ENCODE peak calls at places on chromosomes 12 and 14, in seven cellular contexts. M is K562, J is T47D, T is HCT116, O is SK-N-SH, Y is HepG2, G is H1. X is an unnamed sample.

GRCh38 chr12:100138048-100138907 is 4.4 kb downstream of the BLTP3B start:
- DNase-seq in M (peak), J (peak), T (no peak), O (no peak), Y (no peak), G (no peak), X (no peak)

GRCh38 chr14:93965287-93965821 is 11.0 kb downstream of the ASB2 start:
- DNase-seq in M (no peak), J (no peak), T (no peak), O (no peak), Y (peak), G (no peak), X (no peak)

GRCh38 chr12:52285172-52285745 is 6.1 kb downstream of the KRT81 start:
- DNase-seq in M (no peak), J (no peak), T (no peak), O (no peak), Y (no peak), G (no peak), X (no peak)

GRCh38 chr12:112971248-112971647 is 7.1 kb upstream of the OAS2 start:
- DNase-seq in M (no peak), J (no peak), T (no peak), O (peak), Y (no peak), G (no peak), X (no peak)

GRCh38 chr12:130748786-130749185 is 32.7 kb upstream of the RIMBP2 start:
- DNase-seq in M (no peak), J (peak), T (no peak), O (no peak), Y (no peak), G (no peak), X (no peak)

GRCh38 chr14:95011449-95012020 is 145.8 kb downstream of the DICER1 start:
- DNase-seq in M (no peak), J (no peak), T (no peak), O (no peak), Y (no peak), G (no peak), X (no peak)

GRCh38 chr12:113254298-113254697 is 33.0 kb downstream of the TPCN1 start:
- DNase-seq in M (no peak), J (no peak), T (no peak), O (no peak), Y (no peak), G (no peak), X (no peak)

GRCh38 chr14:36163451-36163850 is 13.1 kb downstream of the PTCSC3 start:
- DNase-seq in M (no peak), J (no peak), T (no peak), O (no peak), Y (no peak), G (no peak), X (no peak)

GRCh38 chr12:10272466-10272865 is 35.2 kb upstream of the KLRD1 start:
- DNase-seq in M (no peak), J (no peak), T (no peak), O (no peak), Y (no peak), G (no peak), X (no peak)

GRCh38 chr12:101490286-101490920 is 15.3 kb downstream of the SPIC start:
- DNase-seq in M (peak), J (peak), T (peak), O (no peak), Y (peak), G (peak), X (no peak)

GRCh38 chr14:69693823-69694729 is 72.9 kb upstream of the SRSF5 start:
- DNase-seq in M (peak), J (no peak), T (no peak), O (no peak), Y (peak), G (no peak), X (no peak)

GRCh38 chr12:123935956-123936355 is 36.7 kb downstream of the CCDC92 start:
- DNase-seq in M (no peak), J (no peak), T (no peak), O (no peak), Y (no peak), G (no peak), X (no peak)

GRCh38 chr12:26119391-26119981 is 5.4 kb downstream of the BHLHE41 start:
- DNase-seq in M (peak), J (peak), T (peak), O (peak), Y (peak), G (no peak), X (no peak)

GRCh38 chr12:66279127-66279712 is 23.1 kb upstream of the HELB start:
- DNase-seq in M (peak), J (peak), T (peak), O (peak), Y (peak), G (no peak), X (no peak)

GRCh38 chr14:104769324-104770071 is 16.6 kb downstream of the SIVA1 start:
- DNase-seq in M (peak), J (no peak), T (no peak), O (peak), Y (no peak), G (no peak), X (no peak)

GRCh38 chr12:71230542-71230941 is 72.7 kb upstream of the TSPAN8 start:
- DNase-seq in M (no peak), J (no peak), T (no peak), O (no peak), Y (no peak), G (no peak), X (no peak)

GRCh38 chr14:71646518-71646917 is 285.7 kb upstream of the RGS6 start:
- DNase-seq in M (no peak), J (no peak), T (no peak), O (no peak), Y (no peak), G (no peak), X (no peak)

GRCh38 chr14:39988939-39989338 is 556.7 kb upstream of the FBXO33 start:
- DNase-seq in M (peak), J (peak), T (peak), O (no peak), Y (peak), G (no peak), X (no peak)

GRCh38 chr12:7915911-7916403 is 20.0 kb downstream of the SLC2A3 start:
- DNase-seq in M (no peak), J (no peak), T (no peak), O (peak), Y (no peak), G (no peak), X (no peak)

GRCh38 chr12:20483776-20484175 is 115.4 kb downstream of the PDE3A start:
- DNase-seq in M (no peak), J (no peak), T (no peak), O (no peak), Y (no peak), G (no peak), X (no peak)

GRCh38 chr12:89863332-89863938 is 154.8 kb upstream of the ATP2B1 start:
- DNase-seq in M (no peak), J (no peak), T (no peak), O (no peak), Y (no peak), G (no peak), X (peak)

GRCh38 chr14:92670967-92671366 is 77.5 kb downstream of the LGMN start:
- DNase-seq in M (no peak), J (no peak), T (no peak), O (no peak), Y (no peak), G (no peak), X (no peak)

GRCh38 chr12:88035907-88036289 is 6.7 kb upstream of the C12orf50 start:
- DNase-seq in M (peak), J (peak), T (no peak), O (no peak), Y (no peak), G (no peak), X (no peak)

GRCh38 chr14:53032838-53033390 is 82.1 kb upstream of the FERMT2 start:
- DNase-seq in M (no peak), J (no peak), T (no peak), O (no peak), Y (peak), G (no peak), X (no peak)

GRCh38 chr12:25806271-25806670 is 152.2 kb upstream of the RASSF8 start:
- DNase-seq in M (no peak), J (no peak), T (no peak), O (no peak), Y (no peak), G (no peak), X (no peak)

GRCh38 chr12:108699955-108700563 is 31.3 kb downstream of the CORO1C start:
- DNase-seq in M (peak), J (no peak), T (no peak), O (no peak), Y (no peak), G (no peak), X (no peak)

GRCh38 chr12:97283297-97283696 is 179.3 kb upstream of the RMST start:
- DNase-seq in M (peak), J (no peak), T (no peak), O (peak), Y (no peak), G (no peak), X (no peak)

DNA sequence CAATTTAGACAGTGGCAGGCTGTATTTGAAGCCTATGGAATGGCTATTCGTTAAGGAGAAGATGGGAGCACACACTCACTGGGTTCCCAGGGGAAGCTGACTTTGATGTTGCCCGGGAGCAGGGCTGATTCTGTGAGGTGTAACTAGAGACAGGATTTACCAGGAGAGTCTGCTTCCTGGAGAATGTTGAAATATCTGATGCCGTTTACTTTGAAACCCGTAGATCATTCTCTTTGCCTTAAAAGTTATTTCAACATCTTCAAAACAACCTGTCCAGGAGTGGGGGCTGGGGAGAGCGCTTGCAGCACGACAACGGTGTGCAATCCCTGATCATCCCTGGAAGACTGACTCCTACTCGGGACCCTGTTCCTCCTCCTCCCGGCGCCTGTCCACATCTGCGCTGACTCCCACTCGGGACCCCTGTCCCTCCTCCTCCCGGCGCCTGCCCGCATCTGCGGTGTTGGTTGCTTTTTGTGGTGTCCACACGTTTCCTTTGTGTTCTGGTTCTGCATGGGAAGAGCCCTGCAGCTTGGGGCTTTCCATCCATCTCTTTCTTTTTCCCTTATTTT is 72.6 kb downstream of the AACS start:
- DNase-seq in M (no peak), J (no peak), T (no peak), O (no peak), Y (peak), G (no peak), X (no peak)
- TF ChIP-seq JUND in M (no peak), J (no peak), T (no peak), O (no peak), Y (no peak), G (no peak), X (no peak)

DNA sequence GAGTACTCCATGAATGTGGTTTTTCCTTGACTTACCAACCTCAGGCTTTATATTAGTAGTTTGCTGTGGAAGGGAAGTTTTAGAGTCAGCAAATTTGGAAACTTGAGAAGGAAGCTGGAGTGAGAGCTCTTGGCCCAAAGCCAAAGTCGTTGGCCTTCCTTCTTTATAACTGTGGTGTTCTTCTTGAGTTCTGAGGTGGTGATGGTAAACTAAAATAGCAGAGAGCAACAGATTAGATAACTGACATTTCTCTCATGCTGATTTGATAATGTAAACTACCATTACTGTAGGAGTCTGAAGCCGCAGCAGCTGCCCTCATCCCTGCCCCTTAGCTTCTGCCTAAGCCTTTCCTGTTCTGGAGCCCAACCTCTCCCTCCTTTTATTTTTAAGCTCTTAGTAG is 76.3 kb downstream of the TGFB3 start:
- DNase-seq in M (peak), J (peak), T (no peak), O (no peak), Y (no peak), G (no peak), X (no peak)
- TF ChIP-seq JUND in M (no peak), J (no peak), T (no peak), O (no peak), Y (no peak), G (no peak), X (no peak)

GRCh38 chr12:47938594-47938993 is 24.8 kb upstream of the TMEM106C start:
- DNase-seq in M (no peak), J (no peak), T (no peak), O (no peak), Y (no peak), G (no peak), X (no peak)

GRCh38 chr12:47940773-47941474 is 22.5 kb upstream of the TMEM106C start:
- DNase-seq in M (no peak), J (no peak), T (no peak), O (no peak), Y (no peak), G (no peak), X (no peak)

GRCh38 chr12:47938093-47938492 is 25.3 kb upstream of the TMEM106C start:
- DNase-seq in M (no peak), J (no peak), T (no peak), O (no peak), Y (no peak), G (no peak), X (no peak)

GRCh38 chr12:47941475-47942326 is 21.7 kb upstream of the TMEM106C start:
- DNase-seq in M (no peak), J (no peak), T (no peak), O (no peak), Y (no peak), G (no peak), X (no peak)

DNA sequence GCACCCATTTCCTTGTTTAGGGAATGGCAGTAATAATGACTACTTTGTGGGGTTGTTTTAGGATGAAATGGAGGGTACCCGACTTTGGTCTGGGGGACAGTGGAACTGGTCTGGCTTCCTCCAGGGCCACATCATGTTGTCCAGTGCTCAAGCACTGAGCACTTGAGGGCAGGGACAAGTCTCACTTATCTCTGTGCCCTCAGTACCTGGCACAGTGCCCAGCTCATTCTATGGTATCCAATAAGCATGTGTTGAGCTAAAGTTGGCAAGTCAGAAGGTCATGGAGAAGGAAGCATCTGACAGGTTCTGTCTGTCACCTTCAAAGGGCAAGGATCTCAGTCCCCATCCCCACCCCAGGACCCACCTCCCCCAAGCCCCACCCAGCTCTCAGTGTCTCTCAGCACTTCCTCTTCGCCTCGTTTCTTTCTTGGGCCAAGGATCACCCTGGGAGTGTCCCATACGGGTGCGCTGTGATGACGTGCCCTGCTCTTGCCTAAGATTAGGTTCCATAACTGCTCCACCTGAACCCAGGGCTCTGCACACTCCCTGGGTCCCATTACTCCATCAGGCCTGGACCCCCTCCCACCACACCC is 24.3 kb upstream of the TMEM106C start:
- DNase-seq in M (no peak), J (no peak), T (no peak), O (no peak), Y (no peak), G (no peak), X (no peak)
- TF ChIP-seq JUND in M (no peak), J (no peak), T (no peak), O (no peak), Y (no peak), G (no peak), X (no peak)

GRCh38 chr12:8950702-8951478 is 1.4 kb upstream of the M6PR start:
- DNase-seq in M (no peak), J (no peak), T (no peak), O (no peak), Y (no peak), G (no peak), X (no peak)
- TF ChIP-seq JUND in M (no peak), J (no peak), T (no peak), O (no peak), Y (no peak), G (no peak), X (no peak)

GRCh38 chr12:43208627-43209026 is 343.4 kb downstream of the ADAMTS20 start:
- DNase-seq in M (no peak), J (no peak), T (no peak), O (no peak), Y (peak), G (no peak), X (no peak)

GRCh38 chr12:43208221-43208620 is 343.8 kb downstream of the ADAMTS20 start:
- DNase-seq in M (no peak), J (no peak), T (no peak), O (no peak), Y (no peak), G (no peak), X (no peak)

GRCh38 chr12:43216490-43216889 is 335.5 kb downstream of the ADAMTS20 start:
- DNase-seq in M (no peak), J (no peak), T (no peak), O (no peak), Y (no peak), G (no peak), X (no peak)

GRCh38 chr12:43206396-43206795 is 345.6 kb downstream of the ADAMTS20 start:
- DNase-seq in M (no peak), J (no peak), T (no peak), O (no peak), Y (no peak), G (no peak), X (no peak)

DNA sequence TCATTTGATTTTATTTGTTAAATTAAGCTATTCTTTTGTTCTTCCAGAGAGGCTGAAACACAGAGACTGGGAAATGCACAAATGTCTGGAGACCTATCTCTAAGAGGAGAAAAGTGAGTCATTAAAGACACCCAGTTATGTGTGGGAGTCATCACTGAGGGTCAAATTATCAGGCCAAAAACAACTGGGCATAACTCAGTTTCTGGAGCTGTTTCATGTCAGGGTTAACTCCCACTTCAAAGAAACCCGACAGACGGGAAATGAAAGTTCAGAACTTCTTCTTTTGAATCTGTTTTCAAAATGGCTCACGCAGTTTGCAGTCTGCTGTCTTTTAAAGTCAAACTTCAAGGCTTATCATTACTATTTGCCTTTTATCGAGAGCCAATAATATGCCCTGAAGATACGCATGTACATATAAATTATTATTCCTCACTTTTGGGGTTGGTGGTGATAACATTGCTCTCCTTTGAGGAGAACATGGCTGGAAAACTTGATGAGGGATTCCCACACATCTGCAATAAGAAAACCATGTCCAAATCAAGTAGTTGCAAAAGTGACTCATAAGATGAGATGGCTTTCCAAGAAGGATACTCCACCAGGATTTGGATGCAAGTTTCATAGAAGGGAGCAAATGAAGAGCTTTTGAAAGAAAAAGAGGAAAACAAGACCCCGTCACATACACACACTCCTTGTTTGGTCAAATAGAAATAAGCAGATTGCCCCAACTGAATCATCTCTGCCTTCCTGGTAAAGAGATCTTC is 341.4 kb downstream of the ADAMTS20 start:
- DNase-seq in M (peak), J (no peak), T (no peak), O (no peak), Y (no peak), G (no peak), X (peak)
- TF ChIP-seq JUND in M (peak), J (no peak), T (no peak), O (no peak), Y (no peak), G (no peak), X (no peak)

DNA sequence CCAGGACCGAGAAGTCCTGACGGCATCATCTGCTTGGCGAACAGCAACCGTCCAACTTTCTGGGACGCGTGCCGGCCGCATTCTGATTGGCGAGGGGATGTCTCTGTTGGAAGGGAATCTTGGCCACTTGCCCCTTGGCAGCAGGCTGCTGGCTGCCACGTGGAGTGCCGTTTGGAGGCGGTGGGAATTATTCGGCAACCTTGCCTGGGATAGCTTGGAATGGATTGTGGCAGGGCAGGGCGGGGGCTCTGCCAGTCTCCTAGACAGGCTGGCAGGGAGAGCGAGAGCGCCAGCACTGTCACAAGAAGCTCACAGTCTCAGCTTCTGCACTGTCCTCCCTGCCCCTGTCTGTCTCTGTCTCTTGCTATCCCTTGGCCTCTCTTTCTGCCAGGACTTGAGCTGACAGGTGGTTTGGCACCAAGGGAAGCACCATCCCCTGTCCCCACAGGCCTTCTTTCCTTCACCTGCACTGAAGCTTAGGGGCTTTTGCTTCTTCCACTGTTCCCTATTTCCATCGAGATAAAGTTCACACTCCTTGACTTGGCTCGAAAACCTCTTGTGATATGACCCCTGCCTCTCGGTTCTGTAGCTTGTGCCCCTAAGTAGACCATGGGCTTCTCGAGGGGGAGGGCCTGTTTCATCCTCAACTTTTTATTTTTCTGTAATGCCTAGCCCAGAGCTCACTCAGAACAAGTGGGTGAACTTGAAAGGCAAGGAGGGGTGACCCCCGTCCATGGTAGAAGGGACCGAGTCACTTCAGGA is 201.9 kb downstream of the PHETA1 start:
- DNase-seq in M (no peak), J (no peak), T (no peak), O (no peak), Y (no peak), G (no peak), X (no peak)
- TF ChIP-seq JUND in M (no peak), J (no peak), T (no peak), O (no peak), Y (no peak), G (no peak), X (no peak)

DNA sequence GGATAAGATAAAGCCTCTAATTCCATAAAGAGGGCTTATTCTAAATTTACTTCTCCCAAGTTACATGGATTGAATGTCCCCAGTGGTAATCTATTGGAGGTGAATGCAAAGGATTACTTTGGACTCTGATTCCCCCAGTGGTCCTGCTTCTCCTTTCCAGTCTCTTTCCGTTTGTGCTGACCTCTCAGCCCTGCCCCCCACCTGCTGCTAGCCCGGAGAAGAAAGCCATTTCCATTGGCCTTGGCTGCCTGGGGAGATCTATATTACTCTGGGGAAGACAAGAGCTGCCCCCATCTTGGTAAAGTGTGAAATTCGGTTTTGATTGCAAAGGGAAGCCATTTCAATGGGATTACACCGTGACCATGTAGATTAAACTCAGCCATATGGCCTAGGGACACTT is 13.3 kb downstream of the ASCL1 start:
- DNase-seq in M (no peak), J (no peak), T (no peak), O (no peak), Y (no peak), G (no peak), X (no peak)
- TF ChIP-seq JUND in M (no peak), J (no peak), T (no peak), O (no peak), Y (no peak), G (no peak), X (no peak)